ENCODE peak calls at places on chromosomes 7 and 10, in six cellular contexts. R is neural progenitor cell, O is HCT116, J is OCI-LY7, G is GM23338, T is PC-3. E is an unnamed sample.

GRCh38 chr7:128217030-128217805 is 23.9 kb upstream of the LEP start:
- DNase-seq in R (no peak), O (no peak), J (no peak), G (peak), T (peak), E (no peak)

GRCh38 chr7:114086491-114086905 is 167.7 kb upstream of the PPP1R3A start:
- DNase-seq in R (peak), O (no peak), J (no peak), G (peak), T (no peak), E (peak)

GRCh38 chr10:58697691-58698090 is 185.0 kb downstream of the BICC1 start:
- DNase-seq in R (no peak), O (no peak), J (no peak), G (no peak), T (no peak), E (no peak)

GRCh38 chr7:127943541-127944521 is 87.4 kb downstream of the LRRC4 start:
- DNase-seq in R (peak), O (no peak), J (no peak), G (no peak), T (no peak), E (peak)

GRCh38 chr10:103724771-103725170 is 130.6 kb downstream of the SH3PXD2A start:
- DNase-seq in R (no peak), O (no peak), J (no peak), G (no peak), T (no peak), E (no peak)

GRCh38 chr7:126700807-126701604 is 551.7 kb downstream of the GRM8 start:
- DNase-seq in R (peak), O (peak), J (no peak), G (peak), T (peak), E (peak)

GRCh38 chr10:132551093-132551807 is 13.7 kb downstream of the INPP5A start:
- DNase-seq in R (no peak), O (no peak), J (peak), G (no peak), T (no peak), E (no peak)

GRCh38 chr10:49767752-49768151 is 5.6 kb upstream of the OGDHL start:
- DNase-seq in R (no peak), O (no peak), J (no peak), G (peak), T (no peak), E (no peak)

GRCh38 chr10:74921744-74922143 is 95.3 kb downstream of the KAT6B start:
- DNase-seq in R (peak), O (no peak), J (no peak), G (no peak), T (no peak), E (no peak)

GRCh38 chr10:103491729-103492364 is 1.7 kb upstream of the NEURL1 start:
- DNase-seq in R (peak), O (peak), J (no peak), G (no peak), T (peak), E (peak)

GRCh38 chr10:43336061-43336460 is 35.4 kb upstream of the FXYD4 start:
- DNase-seq in R (no peak), O (no peak), J (no peak), G (no peak), T (no peak), E (no peak)
- TF ChIP-seq EZH2phosphoT487 in R (no peak), O (no peak), J (no peak), G (no peak), T (no peak), E (no peak)

DNA sequence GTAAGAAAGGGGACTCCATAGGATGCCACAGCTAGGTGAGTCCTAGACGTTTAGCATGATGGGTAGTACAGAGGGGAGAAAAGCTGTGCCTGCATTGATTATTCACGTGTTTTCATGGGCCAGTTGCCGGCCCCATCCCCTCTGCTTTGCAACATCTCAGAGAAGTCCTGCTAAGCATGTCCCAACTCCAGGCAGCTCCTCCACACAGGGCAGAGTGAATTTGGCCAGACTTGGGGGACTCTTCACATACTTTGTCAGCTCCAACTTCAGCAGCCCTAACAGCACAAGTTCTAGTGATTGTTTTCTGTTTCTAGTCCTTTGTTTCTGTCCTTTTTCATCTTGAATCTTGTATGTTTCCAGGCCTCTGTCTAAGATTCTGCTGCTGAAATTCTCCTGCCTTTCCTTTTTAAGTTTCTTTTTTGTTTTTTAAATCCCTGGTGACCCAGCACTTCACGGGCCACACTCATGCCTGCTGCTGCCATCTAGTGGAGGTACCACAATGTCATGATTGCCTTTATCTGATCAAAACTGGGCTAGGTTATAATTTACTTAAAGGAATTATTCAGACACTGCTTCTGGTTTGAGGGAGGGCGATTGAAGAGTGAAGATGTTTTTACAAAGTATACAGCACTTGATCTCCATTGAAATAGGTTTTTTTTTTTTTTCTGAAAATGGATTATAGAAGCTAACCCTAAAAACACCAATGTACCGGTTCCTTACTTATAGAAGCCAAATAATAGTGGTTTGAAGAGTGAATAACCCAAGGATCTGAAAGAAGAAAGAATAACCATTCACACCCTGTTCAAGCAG is 276.9 kb downstream of the CSTF2T start:
- DNase-seq in R (peak), O (peak), J (peak), G (peak), T (peak), E (peak)
- TF ChIP-seq EZH2phosphoT487 in R (no peak), O (no peak), J (no peak), G (no peak), T (no peak), E (no peak)

DNA sequence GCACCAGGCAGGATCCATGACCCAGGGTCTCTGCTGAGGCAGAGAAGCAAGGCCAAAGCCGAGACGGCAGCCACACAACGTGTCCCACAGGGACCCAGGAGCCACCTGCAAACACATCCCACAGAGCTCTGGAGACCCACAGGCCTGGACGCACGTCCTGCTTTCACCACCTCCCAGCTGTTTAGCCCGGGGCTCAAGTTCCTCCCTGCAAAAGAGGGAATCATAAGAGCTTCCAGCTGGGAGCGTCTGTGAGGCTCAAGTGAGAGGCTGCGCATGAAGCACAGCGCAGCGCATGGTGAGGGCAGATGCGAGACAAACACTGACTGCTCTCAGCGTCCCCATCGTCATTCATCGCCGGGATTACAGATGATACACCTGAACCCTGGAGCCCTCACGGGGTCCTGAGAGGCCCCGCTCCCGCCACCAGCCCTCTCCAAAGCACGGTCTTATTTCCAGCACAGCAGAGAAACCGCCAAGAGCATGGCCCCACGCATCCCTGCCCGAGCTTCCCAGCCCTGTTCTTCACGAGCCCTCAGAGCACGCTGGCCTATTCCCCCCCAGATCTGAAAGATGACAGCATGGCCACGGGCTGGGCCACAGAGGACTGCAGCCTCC is 88.7 kb downstream of the MAD1L1 start:
- DNase-seq in R (no peak), O (no peak), J (no peak), G (no peak), T (no peak), E (no peak)
- TF ChIP-seq EZH2phosphoT487 in R (no peak), O (no peak), J (no peak), G (no peak), T (no peak), E (no peak)

GRCh38 chr7:111825046-111825445 is 262.8 kb upstream of the IMMP2L start:
- DNase-seq in R (no peak), O (no peak), J (no peak), G (no peak), T (no peak), E (no peak)

GRCh38 chr7:111820117-111820516 is 257.8 kb upstream of the IMMP2L start:
- DNase-seq in R (no peak), O (no peak), J (no peak), G (no peak), T (no peak), E (no peak)

GRCh38 chr7:111820621-111821020 is 258.3 kb upstream of the IMMP2L start:
- DNase-seq in R (no peak), O (no peak), J (no peak), G (no peak), T (no peak), E (no peak)

GRCh38 chr7:111815354-111815753 is 253.1 kb upstream of the IMMP2L start:
- DNase-seq in R (no peak), O (no peak), J (no peak), G (no peak), T (no peak), E (no peak)

DNA sequence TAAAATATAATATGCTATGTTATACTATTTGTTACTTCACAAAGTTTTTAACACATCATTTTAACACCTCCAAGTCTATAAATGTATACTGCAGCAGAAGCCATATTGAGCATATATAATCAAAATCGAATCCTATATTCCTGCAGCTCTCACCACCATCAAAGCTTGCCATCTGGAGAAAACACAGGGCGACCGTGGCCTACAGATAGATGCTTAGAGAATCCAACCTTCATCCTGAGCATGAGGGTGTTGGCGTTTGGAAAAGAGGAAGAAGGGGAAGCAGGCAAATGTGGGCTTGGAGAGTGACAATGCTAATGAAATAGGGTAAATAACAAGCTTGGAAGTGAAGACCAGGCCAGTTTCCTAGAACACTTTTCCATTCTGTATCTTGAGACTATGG is 258.8 kb upstream of the IMMP2L start:
- DNase-seq in R (no peak), O (no peak), J (no peak), G (no peak), T (no peak), E (no peak)
- TF ChIP-seq EZH2phosphoT487 in R (no peak), O (no peak), J (no peak), G (no peak), T (no peak), E (no peak)

DNA sequence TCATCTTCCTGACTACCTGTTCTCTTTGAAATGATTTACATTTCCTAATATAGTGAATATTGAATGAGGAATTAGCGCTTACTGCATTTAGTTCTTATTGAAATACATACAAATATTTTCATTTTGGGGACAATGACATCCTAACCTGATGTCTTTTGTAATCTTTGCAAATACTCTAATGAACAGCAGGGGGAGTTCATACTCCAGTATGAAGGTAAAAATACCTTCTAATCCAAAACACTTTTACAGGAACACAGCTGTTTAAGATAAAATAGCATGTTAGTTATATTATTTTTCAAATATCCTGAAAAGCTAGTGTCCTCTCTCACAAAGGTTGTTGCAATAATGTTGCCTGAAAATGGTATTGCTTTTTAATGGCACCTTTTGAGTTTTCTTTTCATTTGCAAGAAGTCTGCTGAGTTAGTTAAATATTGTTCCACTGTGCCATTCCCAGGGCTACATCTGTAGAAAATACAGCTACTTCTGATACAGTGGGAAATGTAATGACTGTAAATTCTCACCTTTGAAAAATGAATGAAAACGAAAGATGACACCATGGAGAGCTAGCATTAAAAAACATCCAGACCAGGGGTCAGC is 400.0 kb downstream of the PHF14 start:
- DNase-seq in R (peak), O (peak), J (peak), G (peak), T (peak), E (peak)
- TF ChIP-seq EZH2phosphoT487 in R (no peak), O (no peak), J (no peak), G (no peak), T (no peak), E (no peak)

DNA sequence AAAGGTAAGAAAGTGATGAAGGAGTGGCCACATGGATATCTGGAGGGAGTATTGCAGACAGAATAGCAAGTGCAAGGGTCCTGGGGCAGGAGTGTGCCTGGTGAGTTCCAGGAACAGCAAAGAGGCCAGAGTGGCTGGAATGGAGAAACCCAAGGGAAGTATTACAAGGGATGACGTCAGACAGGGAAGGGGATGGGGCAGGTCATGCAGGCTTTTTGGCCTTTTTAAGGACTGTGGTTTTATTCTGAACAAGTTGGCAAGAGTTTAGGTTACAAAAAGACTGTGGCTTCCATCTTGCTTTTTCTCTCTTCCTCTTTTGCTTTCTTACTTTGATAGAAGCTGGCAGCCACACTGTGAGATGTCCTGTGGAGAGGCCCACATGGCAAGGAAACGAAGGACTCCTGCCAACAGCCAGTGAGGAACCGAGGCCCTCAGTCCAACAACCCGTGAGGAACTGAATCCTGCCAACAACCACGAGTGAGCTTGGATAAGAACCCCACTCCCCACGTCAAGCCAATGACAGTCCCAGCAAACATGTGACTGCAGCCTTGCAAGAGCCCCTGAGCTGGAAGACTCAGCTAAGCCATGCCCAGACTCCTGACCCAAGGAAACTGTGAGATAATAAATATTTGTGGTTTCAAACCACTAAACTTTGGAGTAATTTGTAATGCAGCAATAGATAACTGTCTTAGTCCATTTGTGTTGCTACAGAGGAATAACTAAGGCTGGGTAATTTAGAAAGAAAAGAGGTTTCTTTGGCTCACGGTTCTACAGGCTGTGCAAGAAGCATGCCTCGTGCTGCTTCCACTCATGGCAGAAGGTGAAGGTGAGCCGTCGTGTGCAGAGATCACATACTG is 19.8 kb upstream of the KDM7A start:
- DNase-seq in R (no peak), O (no peak), J (no peak), G (no peak), T (no peak), E (no peak)
- TF ChIP-seq EZH2phosphoT487 in R (no peak), O (no peak), J (no peak), G (no peak), T (no peak), E (no peak)